ENCODE peak calls at places on chromosome X, in ten cellular contexts. One of them, this sample, is unnamed.

GRCh38 chrX:73448379-73448778 is 1.5 kb downstream of the CDX4 start:
- DNase-seq in memory B cell: no peak
- DNase-seq in NCI-H1417 treated with DMSO at 0.1 percent for 48 hours: no peak
- DNase-seq in AG08395: no peak
- DNase-seq in astrocyte: no peak
- DNase-seq in dermis microvascular lymphatic vessel endothelial cell: no peak
- DNase-seq in foreskin fibroblast: no peak
- DNase-seq in kidney glomerular epithelial cell: no peak
- DNase-seq in activated naive CD8-positive, alpha-beta T cell treated with anti-CD3 and anti-CD28 coated beads, Interleukin-2, amount 50 U/mL, for 24 hours: no peak
- DNase-seq in CD4-positive, alpha-beta T cell: no peak
- DNase-seq in this sample: no peak

GRCh38 chrX:139889760-139890159 is 43.1 kb downstream of the ATP11C start:
- DNase-seq in memory B cell: no peak
- DNase-seq in NCI-H1417 treated with DMSO at 0.1 percent for 48 hours: no peak
- DNase-seq in AG08395: peak
- DNase-seq in astrocyte: peak
- DNase-seq in dermis microvascular lymphatic vessel endothelial cell: no peak
- DNase-seq in foreskin fibroblast: no peak
- DNase-seq in kidney glomerular epithelial cell: no peak
- DNase-seq in activated naive CD8-positive, alpha-beta T cell treated with anti-CD3 and anti-CD28 coated beads, Interleukin-2, amount 50 U/mL, for 24 hours: no peak
- DNase-seq in CD4-positive, alpha-beta T cell: no peak
- DNase-seq in this sample: peak

GRCh38 chrX:68462197-68462596 is 28.9 kb upstream of the OPHN1 start:
- DNase-seq in memory B cell: no peak
- DNase-seq in NCI-H1417 treated with DMSO at 0.1 percent for 48 hours: no peak
- DNase-seq in AG08395: no peak
- DNase-seq in astrocyte: peak
- DNase-seq in dermis microvascular lymphatic vessel endothelial cell: peak
- DNase-seq in foreskin fibroblast: peak
- DNase-seq in kidney glomerular epithelial cell: no peak
- DNase-seq in activated naive CD8-positive, alpha-beta T cell treated with anti-CD3 and anti-CD28 coated beads, Interleukin-2, amount 50 U/mL, for 24 hours: no peak
- DNase-seq in CD4-positive, alpha-beta T cell: no peak
- DNase-seq in this sample: no peak

GRCh38 chrX:113790987-113791386 is 792.9 kb upstream of the HTR2C start:
- DNase-seq in memory B cell: no peak
- DNase-seq in NCI-H1417 treated with DMSO at 0.1 percent for 48 hours: no peak
- DNase-seq in AG08395: no peak
- DNase-seq in astrocyte: peak
- DNase-seq in dermis microvascular lymphatic vessel endothelial cell: no peak
- DNase-seq in foreskin fibroblast: no peak
- DNase-seq in kidney glomerular epithelial cell: no peak
- DNase-seq in activated naive CD8-positive, alpha-beta T cell treated with anti-CD3 and anti-CD28 coated beads, Interleukin-2, amount 50 U/mL, for 24 hours: no peak
- DNase-seq in CD4-positive, alpha-beta T cell: no peak
- DNase-seq in this sample: no peak

GRCh38 chrX:77415882-77416281 is 31.3 kb upstream of the FGF16 start:
- DNase-seq in memory B cell: no peak
- DNase-seq in NCI-H1417 treated with DMSO at 0.1 percent for 48 hours: no peak
- DNase-seq in AG08395: no peak
- DNase-seq in astrocyte: no peak
- DNase-seq in dermis microvascular lymphatic vessel endothelial cell: no peak
- DNase-seq in foreskin fibroblast: no peak
- DNase-seq in kidney glomerular epithelial cell: no peak
- DNase-seq in activated naive CD8-positive, alpha-beta T cell treated with anti-CD3 and anti-CD28 coated beads, Interleukin-2, amount 50 U/mL, for 24 hours: no peak
- DNase-seq in CD4-positive, alpha-beta T cell: no peak
- DNase-seq in this sample: no peak

GRCh38 chrX:110442631-110443030 is 84.0 kb downstream of the RTL9 start:
- DNase-seq in memory B cell: no peak
- DNase-seq in NCI-H1417 treated with DMSO at 0.1 percent for 48 hours: no peak
- DNase-seq in AG08395: peak
- DNase-seq in astrocyte: peak
- DNase-seq in dermis microvascular lymphatic vessel endothelial cell: peak
- DNase-seq in foreskin fibroblast: no peak
- DNase-seq in kidney glomerular epithelial cell: no peak
- DNase-seq in activated naive CD8-positive, alpha-beta T cell treated with anti-CD3 and anti-CD28 coated beads, Interleukin-2, amount 50 U/mL, for 24 hours: peak
- DNase-seq in CD4-positive, alpha-beta T cell: no peak
- DNase-seq in this sample: peak

GRCh38 chrX:21374163-21374993 is at the start of gene CNKSR2:
- DNase-seq in memory B cell: peak
- DNase-seq in NCI-H1417 treated with DMSO at 0.1 percent for 48 hours: peak
- DNase-seq in AG08395: no peak
- DNase-seq in astrocyte: no peak
- DNase-seq in dermis microvascular lymphatic vessel endothelial cell: peak
- DNase-seq in foreskin fibroblast: no peak
- DNase-seq in kidney glomerular epithelial cell: no peak
- DNase-seq in activated naive CD8-positive, alpha-beta T cell treated with anti-CD3 and anti-CD28 coated beads, Interleukin-2, amount 50 U/mL, for 24 hours: peak
- DNase-seq in CD4-positive, alpha-beta T cell: peak
- DNase-seq in this sample: no peak

GRCh38 chrX:9614016-9614415 is 149.2 kb downstream of the TBL1X start:
- DNase-seq in memory B cell: no peak
- DNase-seq in NCI-H1417 treated with DMSO at 0.1 percent for 48 hours: no peak
- DNase-seq in AG08395: peak
- DNase-seq in astrocyte: peak
- DNase-seq in dermis microvascular lymphatic vessel endothelial cell: no peak
- DNase-seq in foreskin fibroblast: peak
- DNase-seq in kidney glomerular epithelial cell: peak
- DNase-seq in activated naive CD8-positive, alpha-beta T cell treated with anti-CD3 and anti-CD28 coated beads, Interleukin-2, amount 50 U/mL, for 24 hours: no peak
- DNase-seq in CD4-positive, alpha-beta T cell: no peak
- DNase-seq in this sample: peak

GRCh38 chrX:38845426-38845825 is 44.2 kb downstream of the MID1IP1 start:
- DNase-seq in memory B cell: no peak
- DNase-seq in NCI-H1417 treated with DMSO at 0.1 percent for 48 hours: no peak
- DNase-seq in AG08395: no peak
- DNase-seq in astrocyte: no peak
- DNase-seq in dermis microvascular lymphatic vessel endothelial cell: no peak
- DNase-seq in foreskin fibroblast: no peak
- DNase-seq in kidney glomerular epithelial cell: no peak
- DNase-seq in activated naive CD8-positive, alpha-beta T cell treated with anti-CD3 and anti-CD28 coated beads, Interleukin-2, amount 50 U/mL, for 24 hours: no peak
- DNase-seq in CD4-positive, alpha-beta T cell: no peak
- DNase-seq in this sample: no peak

GRCh38 chrX:150933945-150934350 is 35.5 kb upstream of the CD99L2 start:
- DNase-seq in memory B cell: no peak
- DNase-seq in NCI-H1417 treated with DMSO at 0.1 percent for 48 hours: no peak
- DNase-seq in AG08395: no peak
- DNase-seq in astrocyte: peak
- DNase-seq in dermis microvascular lymphatic vessel endothelial cell: no peak
- DNase-seq in foreskin fibroblast: no peak
- DNase-seq in kidney glomerular epithelial cell: no peak
- DNase-seq in activated naive CD8-positive, alpha-beta T cell treated with anti-CD3 and anti-CD28 coated beads, Interleukin-2, amount 50 U/mL, for 24 hours: no peak
- DNase-seq in CD4-positive, alpha-beta T cell: no peak
- DNase-seq in this sample: no peak

GRCh38 chrX:15877380-15877779 is 22.8 kb upstream of the AP1S2 start:
- DNase-seq in memory B cell: no peak
- DNase-seq in NCI-H1417 treated with DMSO at 0.1 percent for 48 hours: no peak
- DNase-seq in AG08395: peak
- DNase-seq in astrocyte: peak
- DNase-seq in dermis microvascular lymphatic vessel endothelial cell: no peak
- DNase-seq in foreskin fibroblast: peak
- DNase-seq in kidney glomerular epithelial cell: no peak
- DNase-seq in activated naive CD8-positive, alpha-beta T cell treated with anti-CD3 and anti-CD28 coated beads, Interleukin-2, amount 50 U/mL, for 24 hours: no peak
- DNase-seq in CD4-positive, alpha-beta T cell: no peak
- DNase-seq in this sample: no peak

GRCh38 chrX:27599928-27600327 is 9.8 kb downstream of the DCAF8L2 start:
- DNase-seq in memory B cell: no peak
- DNase-seq in NCI-H1417 treated with DMSO at 0.1 percent for 48 hours: no peak
- DNase-seq in AG08395: no peak
- DNase-seq in astrocyte: peak
- DNase-seq in dermis microvascular lymphatic vessel endothelial cell: peak
- DNase-seq in foreskin fibroblast: no peak
- DNase-seq in kidney glomerular epithelial cell: peak
- DNase-seq in activated naive CD8-positive, alpha-beta T cell treated with anti-CD3 and anti-CD28 coated beads, Interleukin-2, amount 50 U/mL, for 24 hours: no peak
- DNase-seq in CD4-positive, alpha-beta T cell: no peak
- DNase-seq in this sample: peak

GRCh38 chrX:48458711-48459110 is 11.3 kb downstream of the SLC38A5 start:
- DNase-seq in memory B cell: no peak
- DNase-seq in NCI-H1417 treated with DMSO at 0.1 percent for 48 hours: no peak
- DNase-seq in AG08395: no peak
- DNase-seq in astrocyte: no peak
- DNase-seq in dermis microvascular lymphatic vessel endothelial cell: no peak
- DNase-seq in foreskin fibroblast: no peak
- DNase-seq in kidney glomerular epithelial cell: no peak
- DNase-seq in activated naive CD8-positive, alpha-beta T cell treated with anti-CD3 and anti-CD28 coated beads, Interleukin-2, amount 50 U/mL, for 24 hours: no peak
- DNase-seq in CD4-positive, alpha-beta T cell: no peak
- DNase-seq in this sample: no peak

GRCh38 chrX:109629310-109629709 is 4.3 kb upstream of the KCNE5 start:
- DNase-seq in memory B cell: no peak
- DNase-seq in NCI-H1417 treated with DMSO at 0.1 percent for 48 hours: no peak
- DNase-seq in AG08395: no peak
- DNase-seq in astrocyte: no peak
- DNase-seq in dermis microvascular lymphatic vessel endothelial cell: peak
- DNase-seq in foreskin fibroblast: peak
- DNase-seq in kidney glomerular epithelial cell: no peak
- DNase-seq in activated naive CD8-positive, alpha-beta T cell treated with anti-CD3 and anti-CD28 coated beads, Interleukin-2, amount 50 U/mL, for 24 hours: no peak
- DNase-seq in CD4-positive, alpha-beta T cell: no peak
- DNase-seq in this sample: no peak

GRCh38 chrX:153614818-153615217 is 15.9 kb upstream of the CCNQ start:
- DNase-seq in memory B cell: no peak
- DNase-seq in NCI-H1417 treated with DMSO at 0.1 percent for 48 hours: no peak
- DNase-seq in AG08395: no peak
- DNase-seq in astrocyte: no peak
- DNase-seq in dermis microvascular lymphatic vessel endothelial cell: no peak
- DNase-seq in foreskin fibroblast: no peak
- DNase-seq in kidney glomerular epithelial cell: no peak
- DNase-seq in activated naive CD8-positive, alpha-beta T cell treated with anti-CD3 and anti-CD28 coated beads, Interleukin-2, amount 50 U/mL, for 24 hours: no peak
- DNase-seq in CD4-positive, alpha-beta T cell: no peak
- DNase-seq in this sample: no peak

GRCh38 chrX:111470681-111471403 is 40.6 kb upstream of the SERTM2 start:
- DNase-seq in memory B cell: no peak
- DNase-seq in NCI-H1417 treated with DMSO at 0.1 percent for 48 hours: no peak
- DNase-seq in AG08395: no peak
- DNase-seq in astrocyte: no peak
- DNase-seq in dermis microvascular lymphatic vessel endothelial cell: no peak
- DNase-seq in foreskin fibroblast: no peak
- DNase-seq in kidney glomerular epithelial cell: no peak
- DNase-seq in activated naive CD8-positive, alpha-beta T cell treated with anti-CD3 and anti-CD28 coated beads, Interleukin-2, amount 50 U/mL, for 24 hours: no peak
- DNase-seq in CD4-positive, alpha-beta T cell: no peak
- DNase-seq in this sample: no peak

GRCh38 chrX:41863343-41864203 is 59.8 kb downstream of the CASK start:
- DNase-seq in memory B cell: no peak
- DNase-seq in NCI-H1417 treated with DMSO at 0.1 percent for 48 hours: no peak
- DNase-seq in AG08395: no peak
- DNase-seq in astrocyte: no peak
- DNase-seq in dermis microvascular lymphatic vessel endothelial cell: no peak
- DNase-seq in foreskin fibroblast: no peak
- DNase-seq in kidney glomerular epithelial cell: no peak
- DNase-seq in activated naive CD8-positive, alpha-beta T cell treated with anti-CD3 and anti-CD28 coated beads, Interleukin-2, amount 50 U/mL, for 24 hours: no peak
- DNase-seq in CD4-positive, alpha-beta T cell: no peak
- DNase-seq in this sample: no peak

GRCh38 chrX:8801041-8801599 is at the start of gene FAM9A:
- DNase-seq in memory B cell: no peak
- DNase-seq in NCI-H1417 treated with DMSO at 0.1 percent for 48 hours: no peak
- DNase-seq in AG08395: no peak
- DNase-seq in astrocyte: no peak
- DNase-seq in dermis microvascular lymphatic vessel endothelial cell: no peak
- DNase-seq in foreskin fibroblast: no peak
- DNase-seq in kidney glomerular epithelial cell: no peak
- DNase-seq in activated naive CD8-positive, alpha-beta T cell treated with anti-CD3 and anti-CD28 coated beads, Interleukin-2, amount 50 U/mL, for 24 hours: no peak
- DNase-seq in CD4-positive, alpha-beta T cell: no peak
- DNase-seq in this sample: no peak

GRCh38 chrX:11470231-11470630 is 177.0 kb downstream of the AMELX start:
- DNase-seq in memory B cell: no peak
- DNase-seq in NCI-H1417 treated with DMSO at 0.1 percent for 48 hours: no peak
- DNase-seq in AG08395: peak
- DNase-seq in astrocyte: peak
- DNase-seq in dermis microvascular lymphatic vessel endothelial cell: peak
- DNase-seq in foreskin fibroblast: peak
- DNase-seq in kidney glomerular epithelial cell: peak
- DNase-seq in activated naive CD8-positive, alpha-beta T cell treated with anti-CD3 and anti-CD28 coated beads, Interleukin-2, amount 50 U/mL, for 24 hours: no peak
- DNase-seq in CD4-positive, alpha-beta T cell: no peak
- DNase-seq in this sample: peak

GRCh38 chrX:39445336-39445735 is 644.1 kb downstream of the MID1IP1 start:
- DNase-seq in memory B cell: no peak
- DNase-seq in NCI-H1417 treated with DMSO at 0.1 percent for 48 hours: no peak
- DNase-seq in AG08395: no peak
- DNase-seq in astrocyte: no peak
- DNase-seq in dermis microvascular lymphatic vessel endothelial cell: peak
- DNase-seq in foreskin fibroblast: no peak
- DNase-seq in kidney glomerular epithelial cell: no peak
- DNase-seq in activated naive CD8-positive, alpha-beta T cell treated with anti-CD3 and anti-CD28 coated beads, Interleukin-2, amount 50 U/mL, for 24 hours: peak
- DNase-seq in CD4-positive, alpha-beta T cell: peak
- DNase-seq in this sample: no peak

GRCh38 chrX:140817943-140818342 is 108.4 kb downstream of the LINC00632 start:
- DNase-seq in memory B cell: no peak
- DNase-seq in NCI-H1417 treated with DMSO at 0.1 percent for 48 hours: peak
- DNase-seq in AG08395: peak
- DNase-seq in astrocyte: peak
- DNase-seq in dermis microvascular lymphatic vessel endothelial cell: peak
- DNase-seq in foreskin fibroblast: no peak
- DNase-seq in kidney glomerular epithelial cell: no peak
- DNase-seq in activated naive CD8-positive, alpha-beta T cell treated with anti-CD3 and anti-CD28 coated beads, Interleukin-2, amount 50 U/mL, for 24 hours: no peak
- DNase-seq in CD4-positive, alpha-beta T cell: no peak
- DNase-seq in this sample: no peak